ENCODE peak calls at places on chromosome 4, in six cellular contexts. One of them, this sample, is unnamed.

GRCh38 chr4:24559889-24560288 is 24.5 kb downstream of the DHX15 start:
- DNase-seq in choroid plexus epithelial cell: peak; percentile 44
- DNase-seq in cardiac muscle cell: no peak
- DNase-seq in neural progenitor cell: no peak
- DNase-seq in AG10803: peak; percentile 38
- DNase-seq in SK-N-SH: no peak
- DNase-seq in this sample: no peak

GRCh38 chr4:169335331-169335730 is 64.6 kb upstream of the SH3RF1 start:
- DNase-seq in choroid plexus epithelial cell: peak; percentile 35
- DNase-seq in cardiac muscle cell: no peak
- DNase-seq in AG10803: peak; percentile 38
- DNase-seq in neural progenitor cell: no peak
- DNase-seq in SK-N-SH: no peak
- DNase-seq in this sample: no peak

GRCh38 chr4:126106658-126107057 is 791.9 kb downstream of the FAT4 start:
- DNase-seq in choroid plexus epithelial cell: peak; percentile 18
- DNase-seq in cardiac muscle cell: no peak
- DNase-seq in AG10803: peak; percentile 3
- DNase-seq in SK-N-SH: no peak
- DNase-seq in neural progenitor cell: peak; percentile 18
- DNase-seq in this sample: no peak

GRCh38 chr4:153453455-153453854 is 12.7 kb upstream of the TMEM131L start:
- DNase-seq in choroid plexus epithelial cell: no peak
- DNase-seq in SK-N-SH: no peak
- DNase-seq in cardiac muscle cell: no peak
- DNase-seq in AG10803: no peak
- DNase-seq in neural progenitor cell: no peak
- DNase-seq in this sample: no peak

GRCh38 chr4:109429545-109429944 is 4.1 kb upstream of the SEC24B start:
- DNase-seq in SK-N-SH: no peak
- DNase-seq in cardiac muscle cell: no peak
- DNase-seq in AG10803: peak; percentile 35
- DNase-seq in neural progenitor cell: no peak
- DNase-seq in choroid plexus epithelial cell: no peak
- DNase-seq in this sample: no peak

GRCh38 chr4:86653237-86653865 is 59.2 kb downstream of the PTPN13 start:
- DNase-seq in SK-N-SH: peak; percentile 1
- DNase-seq in choroid plexus epithelial cell: no peak
- DNase-seq in cardiac muscle cell: no peak
- DNase-seq in AG10803: no peak
- DNase-seq in neural progenitor cell: no peak
- DNase-seq in this sample: no peak

GRCh38 chr4:5874811-5875465 is 17.9 kb downstream of the CRMP1 start:
- DNase-seq in choroid plexus epithelial cell: peak; percentile 50
- DNase-seq in neural progenitor cell: peak; percentile 59
- DNase-seq in AG10803: peak; percentile 52
- DNase-seq in cardiac muscle cell: no peak
- DNase-seq in SK-N-SH: no peak
- DNase-seq in this sample: no peak

GRCh38 chr4:40923326-40924095 is 173.8 kb downstream of the NSUN7 start:
- DNase-seq in cardiac muscle cell: no peak
- DNase-seq in neural progenitor cell: no peak
- DNase-seq in SK-N-SH: no peak
- DNase-seq in AG10803: no peak
- DNase-seq in choroid plexus epithelial cell: no peak
- DNase-seq in this sample: no peak

GRCh38 chr4:121885115-121885514 is 14.8 kb upstream of the BBS7 start:
- DNase-seq in choroid plexus epithelial cell: no peak
- DNase-seq in neural progenitor cell: no peak
- DNase-seq in SK-N-SH: no peak
- DNase-seq in cardiac muscle cell: no peak
- DNase-seq in AG10803: no peak
- DNase-seq in this sample: no peak

GRCh38 chr4:146336413-146336807 is 122.1 kb downstream of the REELD1 start:
- DNase-seq in choroid plexus epithelial cell: peak; percentile 14
- DNase-seq in SK-N-SH: no peak
- DNase-seq in cardiac muscle cell: no peak
- DNase-seq in neural progenitor cell: no peak
- DNase-seq in AG10803: no peak
- DNase-seq in this sample: no peak
- TF ChIP-seq CTCF in choroid plexus epithelial cell: no peak
- TF ChIP-seq CTCF in SK-N-SH: no peak
- TF ChIP-seq CTCF in cardiac muscle cell: no peak
- TF ChIP-seq CTCF in neural progenitor cell: no peak
- TF ChIP-seq CTCF in AG10803: no peak
- TF ChIP-seq CTCF in this sample: no peak

GRCh38 chr4:32268949-32269348 is 1548.8 kb downstream of the PCDH7 start:
- DNase-seq in AG10803: no peak
- DNase-seq in neural progenitor cell: no peak
- DNase-seq in cardiac muscle cell: no peak
- DNase-seq in SK-N-SH: no peak
- DNase-seq in choroid plexus epithelial cell: peak; percentile 43
- DNase-seq in this sample: no peak
- TF ChIP-seq CTCF in AG10803: no peak
- TF ChIP-seq CTCF in neural progenitor cell: no peak
- TF ChIP-seq CTCF in cardiac muscle cell: no peak
- TF ChIP-seq CTCF in SK-N-SH: no peak
- TF ChIP-seq CTCF in choroid plexus epithelial cell: peak; percentile 40
- TF ChIP-seq CTCF in this sample: no peak

GRCh38 chr4:39446842-39447573 is 11.7 kb downstream of the RPL9 start:
- DNase-seq in neural progenitor cell: peak; percentile 49
- DNase-seq in cardiac muscle cell: peak; percentile 31
- DNase-seq in AG10803: peak; percentile 40
- DNase-seq in SK-N-SH: no peak
- DNase-seq in choroid plexus epithelial cell: peak; percentile 79
- DNase-seq in this sample: peak; percentile 86
- TF ChIP-seq CTCF in neural progenitor cell: no peak
- TF ChIP-seq CTCF in cardiac muscle cell: peak; percentile 53
- TF ChIP-seq CTCF in AG10803: peak; percentile 32
- TF ChIP-seq CTCF in SK-N-SH: no peak
- TF ChIP-seq CTCF in choroid plexus epithelial cell: peak; percentile 58
- TF ChIP-seq CTCF in this sample: no peak

DNA sequence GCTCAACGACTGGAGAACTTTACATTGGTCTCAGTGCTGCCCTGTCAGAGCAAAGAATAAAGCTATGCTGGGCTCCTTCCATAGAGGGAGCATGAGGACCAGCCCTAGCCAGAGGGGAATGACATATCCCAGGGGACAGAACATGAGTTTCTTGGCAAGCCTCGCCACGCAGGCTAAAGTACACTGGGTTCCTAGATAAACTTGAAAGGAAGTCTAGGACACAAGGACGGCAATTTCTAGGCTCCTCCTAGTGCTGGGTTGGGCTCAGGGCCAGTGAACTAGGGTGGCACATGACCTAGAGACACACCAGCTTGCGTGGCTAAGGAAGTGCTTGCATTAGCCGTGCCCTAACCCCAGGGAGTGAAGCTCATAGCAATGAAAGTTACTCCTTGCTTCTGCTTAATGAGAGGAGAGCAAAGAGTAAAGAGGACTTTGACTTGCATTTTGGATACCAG is 141.0 kb downstream of the MAB21L2 start:
- DNase-seq in SK-N-SH: no peak
- DNase-seq in neural progenitor cell: peak; percentile 14
- DNase-seq in AG10803: no peak
- DNase-seq in cardiac muscle cell: peak; percentile 8
- DNase-seq in choroid plexus epithelial cell: peak; percentile 75
- DNase-seq in this sample: no peak
- TF ChIP-seq CTCF in SK-N-SH: no peak
- TF ChIP-seq CTCF in neural progenitor cell: no peak
- TF ChIP-seq CTCF in AG10803: no peak
- TF ChIP-seq CTCF in cardiac muscle cell: peak; percentile 48
- TF ChIP-seq CTCF in choroid plexus epithelial cell: peak; percentile 52
- TF ChIP-seq CTCF in this sample: no peak

DNA sequence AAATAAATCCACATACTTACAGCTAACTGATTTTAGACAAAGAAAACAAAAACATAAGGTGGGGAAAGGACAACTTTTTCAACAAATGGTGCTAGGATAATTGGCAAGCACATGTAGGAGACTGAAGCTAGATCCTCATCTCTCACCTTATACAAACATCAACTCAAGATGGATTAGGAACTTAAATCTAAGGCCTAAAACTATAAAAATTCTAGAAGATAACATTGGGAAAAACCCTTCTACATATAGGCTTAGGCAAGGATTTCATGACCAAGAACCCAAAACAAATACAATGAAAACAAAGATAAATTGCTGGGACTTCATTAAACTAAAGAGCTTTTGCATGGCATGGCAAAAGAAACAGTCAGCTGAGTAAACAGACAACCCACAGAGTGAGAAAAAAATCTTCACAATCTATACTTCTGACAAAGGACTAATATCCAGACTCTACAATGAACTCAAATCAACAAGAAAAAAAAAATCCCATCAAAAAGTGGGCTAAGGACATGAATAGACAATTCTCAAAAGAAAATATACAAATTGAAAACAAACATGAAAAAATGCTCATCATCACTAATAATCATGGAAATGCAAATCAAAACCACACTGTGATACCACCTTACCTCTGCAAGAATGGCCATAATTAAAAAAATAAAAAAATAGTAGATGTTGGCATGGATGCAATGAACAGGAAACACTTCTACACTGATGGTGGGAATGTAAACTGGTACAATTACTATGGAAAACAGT is 14.1 kb upstream of the AFP start:
- DNase-seq in AG10803: no peak
- DNase-seq in neural progenitor cell: no peak
- DNase-seq in SK-N-SH: no peak
- DNase-seq in choroid plexus epithelial cell: no peak
- DNase-seq in cardiac muscle cell: no peak
- DNase-seq in this sample: no peak
- TF ChIP-seq CTCF in AG10803: no peak
- TF ChIP-seq CTCF in neural progenitor cell: no peak
- TF ChIP-seq CTCF in SK-N-SH: no peak
- TF ChIP-seq CTCF in choroid plexus epithelial cell: no peak
- TF ChIP-seq CTCF in cardiac muscle cell: no peak
- TF ChIP-seq CTCF in this sample: no peak

DNA sequence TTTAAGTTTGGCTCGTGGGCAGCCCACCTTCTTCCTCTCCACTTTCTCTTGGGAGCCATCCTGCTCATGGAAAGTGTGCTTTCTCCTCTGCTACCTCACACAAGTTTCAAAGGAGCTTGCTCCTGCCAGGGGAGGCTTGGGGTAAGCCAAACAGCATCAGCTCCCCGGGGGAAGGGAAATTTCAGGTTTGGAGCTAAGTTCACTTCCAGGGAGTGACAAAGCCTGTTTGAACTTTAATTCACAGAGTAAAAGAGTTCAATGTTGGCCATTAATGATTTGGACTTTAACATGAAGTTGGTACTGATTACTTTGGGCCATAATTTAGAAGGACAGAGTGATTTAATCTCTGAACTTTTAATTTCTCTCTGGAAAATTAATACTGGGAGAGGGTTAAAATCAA is 4.7 kb upstream of the PGRMC2 start:
- DNase-seq in choroid plexus epithelial cell: no peak
- DNase-seq in AG10803: no peak
- DNase-seq in neural progenitor cell: no peak
- DNase-seq in cardiac muscle cell: no peak
- DNase-seq in SK-N-SH: no peak
- DNase-seq in this sample: no peak
- TF ChIP-seq CTCF in choroid plexus epithelial cell: no peak
- TF ChIP-seq CTCF in AG10803: no peak
- TF ChIP-seq CTCF in neural progenitor cell: no peak
- TF ChIP-seq CTCF in cardiac muscle cell: no peak
- TF ChIP-seq CTCF in SK-N-SH: no peak
- TF ChIP-seq CTCF in this sample: no peak

GRCh38 chr4:61299316-61299715 is 99.2 kb downstream of the ADGRL3 start:
- DNase-seq in cardiac muscle cell: no peak
- DNase-seq in choroid plexus epithelial cell: no peak
- DNase-seq in neural progenitor cell: no peak
- DNase-seq in AG10803: no peak
- DNase-seq in SK-N-SH: no peak
- DNase-seq in this sample: no peak
- TF ChIP-seq CTCF in cardiac muscle cell: no peak
- TF ChIP-seq CTCF in choroid plexus epithelial cell: no peak
- TF ChIP-seq CTCF in neural progenitor cell: no peak
- TF ChIP-seq CTCF in AG10803: no peak
- TF ChIP-seq CTCF in SK-N-SH: no peak
- TF ChIP-seq CTCF in this sample: no peak

This sample was measured in GM13976.